ENCODE peak calls at places on chromosome 9, in four cellular contexts. Z is right lobe of liver, R is psoas muscle, D is uterus. B is an unnamed sample.

GRCh38 chr9:109411818-109412352 is 86.2 kb downstream of the PTPN3 start:
- DNase-seq in Z (no peak), R (no peak), D (no peak), B (no peak)

GRCh38 chr9:96317335-96317980 is 15.5 kb upstream of the HSD17B3 start:
- DNase-seq in Z (no peak), R (peak; percentile 64), D (no peak), B (no peak)

GRCh38 chr9:115058684-115059315 is 59.2 kb downstream of the TNC start:
- DNase-seq in Z (no peak), R (no peak), D (no peak), B (no peak)

GRCh38 chr9:69677931-69678330 is 5.8 kb upstream of the APBA1 start:
- DNase-seq in Z (no peak), R (no peak), D (no peak), B (no peak)

GRCh38 chr9:19701274-19701673 is 87.6 kb downstream of the SLC24A2 start:
- DNase-seq in Z (no peak), R (no peak), D (no peak), B (no peak)

GRCh38 chr9:123174887-123175518 is 93.4 kb downstream of the STRBP start:
- DNase-seq in Z (no peak), R (no peak), D (no peak), B (no peak)

GRCh38 chr9:4861736-4862451 is 69.2 kb downstream of the RCL1 start:
- DNase-seq in Z (no peak), R (no peak), D (no peak), B (no peak)

GRCh38 chr9:97895695-97896332 is 26.5 kb downstream of the TRMO start:
- DNase-seq in Z (no peak), R (no peak), D (no peak), B (no peak)

GRCh38 chr9:107039546-107039945 is 176.6 kb downstream of the ZNF462 start:
- DNase-seq in Z (no peak), R (no peak), D (no peak), B (no peak)

GRCh38 chr9:75169623-75170022 is 81.3 kb downstream of the OSTF1 start:
- DNase-seq in Z (no peak), R (no peak), D (no peak), B (no peak)

GRCh38 chr9:129889936-129890717 is 54.9 kb downstream of the USP20 start:
- DNase-seq in Z (peak; percentile 50), R (no peak), D (no peak), B (no peak)

GRCh38 chr9:111966324-111966723 is 69.7 kb downstream of the UGCG start:
- DNase-seq in Z (no peak), R (no peak), D (no peak), B (no peak)

GRCh38 chr9:111965566-111966019 is 69.0 kb downstream of the UGCG start:
- DNase-seq in Z (no peak), R (no peak), D (no peak), B (no peak)

GRCh38 chr9:111969061-111969460 is 72.4 kb downstream of the UGCG start:
- DNase-seq in Z (no peak), R (no peak), D (no peak), B (no peak)

GRCh38 chr9:111967621-111968020 is 71.0 kb downstream of the UGCG start:
- DNase-seq in Z (no peak), R (no peak), D (no peak), B (no peak)

DNA sequence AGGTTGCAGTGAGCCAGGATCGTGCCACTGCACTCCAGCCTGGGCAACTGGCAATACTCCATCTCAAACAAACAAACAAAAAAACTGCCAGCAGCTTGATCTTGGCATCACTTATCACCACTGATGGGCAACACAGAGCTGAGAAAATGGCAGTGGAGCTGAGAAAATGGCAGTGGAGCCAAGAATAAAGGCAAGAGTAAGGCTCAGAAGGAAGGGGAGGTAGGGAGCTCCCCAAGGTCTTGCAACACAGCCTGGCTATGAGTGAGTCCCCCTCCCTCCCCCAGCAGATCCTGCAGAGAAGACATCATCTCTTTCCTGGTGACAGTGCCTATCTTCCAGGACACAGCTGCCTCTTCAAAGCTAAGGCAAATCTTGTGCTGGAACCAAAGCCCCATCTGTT is 70.2 kb downstream of the UGCG start:
- DNase-seq in Z (no peak), R (peak; percentile 56), D (no peak), B (no peak)
- H3K27ac ChIP-seq in Z (no peak overlapping the region), R (no peak overlapping the region), D (no peak overlapping the region), B (no peak overlapping the region)

GRCh38 chr9:116152941-116153764 is 438 bp upstream of the PAPPA start:
- DNase-seq in Z (no peak), R (no peak), D (peak; percentile 22), B (peak; percentile 15)
- H3K4me3 ChIP-seq in Z (no peak overlapping the region), R (peak overlapping the region; percentile 68), D (peak overlapping the region; percentile 56), B (peak overlapping the region; percentile 89)

GRCh38 chr9:1759901-1760300 is 255.2 kb upstream of the SMARCA2 start:
- DNase-seq in Z (no peak), R (no peak), D (no peak), B (no peak)
- H3K27ac ChIP-seq in Z (no peak overlapping the region), R (no peak overlapping the region), D (no peak overlapping the region), B (no peak overlapping the region)

DNA sequence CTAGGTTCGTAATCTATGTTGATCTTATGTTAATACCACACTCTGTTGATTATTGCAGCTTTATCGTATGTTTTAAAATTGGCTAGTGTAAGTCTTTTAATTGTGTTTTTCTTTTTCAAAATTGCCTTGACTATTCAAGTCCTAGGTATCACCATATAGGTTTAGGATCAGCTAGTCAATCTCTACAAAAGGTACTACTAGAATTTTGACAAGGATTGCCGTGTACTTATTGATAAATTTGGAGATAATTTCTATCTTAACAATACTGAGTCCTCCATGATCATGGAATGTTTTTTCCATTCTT is 117.9 kb upstream of the PRSS3 start:
- DNase-seq in Z (no peak), R (no peak), D (no peak), B (no peak)
- H3K4me3 ChIP-seq in Z (peak overlapping the region; percentile 42), R (peak overlapping the region; percentile 75), D (peak overlapping the region; percentile 34), B (peak overlapping the region; percentile 90)

B was measured in right cardiac atrium.